ENCODE peak calls at places on chromosome 11, in eight cellular contexts. One of them, this sample, is unnamed.
A peak's percentile ranks its signal among the peaks of the same experiment; 100 is the strongest.

GRCh38 chr11:81804858-81805257 is 928.8 kb downstream of the FAM181B start:
- DNase-seq in fibroblast of lung: no peak
- DNase-seq in ovary: no peak
- DNase-seq in astrocyte: no peak
- DNase-seq in right atrium auricular region: no peak
- DNase-seq in CD4-positive, alpha-beta T cell: no peak
- DNase-seq in Peyer's patch: no peak
- DNase-seq in IMR-90: no peak
- DNase-seq in this sample: no peak

GRCh38 chr11:124538019-124538418 is 5.4 kb downstream of the OR8B12 start:
- DNase-seq in fibroblast of lung: peak; percentile 82
- DNase-seq in ovary: no peak
- DNase-seq in astrocyte: peak; percentile 79
- DNase-seq in right atrium auricular region: no peak
- DNase-seq in CD4-positive, alpha-beta T cell: no peak
- DNase-seq in Peyer's patch: no peak
- DNase-seq in IMR-90: peak; percentile 58
- DNase-seq in this sample: no peak

GRCh38 chr11:31804439-31805036 is 6.6 kb downstream of the PAX6 start:
- DNase-seq in fibroblast of lung: peak; percentile 53
- DNase-seq in ovary: no peak
- DNase-seq in astrocyte: peak; percentile 45
- DNase-seq in right atrium auricular region: peak; percentile 54
- DNase-seq in CD4-positive, alpha-beta T cell: no peak
- DNase-seq in Peyer's patch: peak; percentile 36
- DNase-seq in IMR-90: no peak
- DNase-seq in this sample: no peak

GRCh38 chr11:30333405-30333804 is 10.5 kb downstream of the ARL14EP start:
- DNase-seq in fibroblast of lung: no peak
- DNase-seq in ovary: no peak
- DNase-seq in astrocyte: no peak
- DNase-seq in right atrium auricular region: no peak
- DNase-seq in CD4-positive, alpha-beta T cell: no peak
- DNase-seq in Peyer's patch: no peak
- DNase-seq in IMR-90: no peak
- DNase-seq in this sample: no peak

GRCh38 chr11:113896156-113896879 is 8.3 kb upstream of the HTR3B start:
- DNase-seq in fibroblast of lung: peak; percentile 6
- DNase-seq in ovary: peak; percentile 41
- DNase-seq in astrocyte: no peak
- DNase-seq in right atrium auricular region: peak; percentile 66
- DNase-seq in CD4-positive, alpha-beta T cell: peak; percentile 5
- DNase-seq in Peyer's patch: no peak
- DNase-seq in IMR-90: peak; percentile 22
- DNase-seq in this sample: peak; percentile 31

GRCh38 chr11:111330234-111330893 is 32.0 kb downstream of the POU2AF3 start:
- DNase-seq in fibroblast of lung: no peak
- DNase-seq in ovary: no peak
- DNase-seq in astrocyte: no peak
- DNase-seq in right atrium auricular region: no peak
- DNase-seq in CD4-positive, alpha-beta T cell: no peak
- DNase-seq in Peyer's patch: peak; percentile 58
- DNase-seq in IMR-90: no peak
- DNase-seq in this sample: no peak

GRCh38 chr11:5600374-5600851 is 4.0 kb downstream of the TRIM6 start:
- DNase-seq in fibroblast of lung: peak; percentile 86
- DNase-seq in ovary: peak; percentile 58
- DNase-seq in astrocyte: peak; percentile 79
- DNase-seq in right atrium auricular region: peak; percentile 79
- DNase-seq in CD4-positive, alpha-beta T cell: peak; percentile 45
- DNase-seq in Peyer's patch: peak; percentile 56
- DNase-seq in IMR-90: peak; percentile 90
- DNase-seq in this sample: peak; percentile 78

GRCh38 chr11:1879941-1880720 is 11.6 kb downstream of the PRR33 start:
- DNase-seq in fibroblast of lung: peak; percentile 34
- DNase-seq in ovary: peak; percentile 53
- DNase-seq in astrocyte: peak; percentile 13
- DNase-seq in right atrium auricular region: peak; percentile 86
- DNase-seq in CD4-positive, alpha-beta T cell: no peak
- DNase-seq in Peyer's patch: no peak
- DNase-seq in IMR-90: no peak
- DNase-seq in this sample: peak; percentile 73

GRCh38 chr11:96290631-96291030 is 52.4 kb downstream of the MAML2 start:
- DNase-seq in fibroblast of lung: no peak
- DNase-seq in ovary: no peak
- DNase-seq in astrocyte: no peak
- DNase-seq in right atrium auricular region: no peak
- DNase-seq in CD4-positive, alpha-beta T cell: no peak
- DNase-seq in Peyer's patch: no peak
- DNase-seq in IMR-90: no peak
- DNase-seq in this sample: no peak

GRCh38 chr11:118115048-118115447 is 28.3 kb upstream of the SMIM35 start:
- DNase-seq in fibroblast of lung: no peak
- DNase-seq in ovary: no peak
- DNase-seq in astrocyte: no peak
- DNase-seq in right atrium auricular region: no peak
- DNase-seq in CD4-positive, alpha-beta T cell: no peak
- DNase-seq in Peyer's patch: no peak
- DNase-seq in IMR-90: no peak
- DNase-seq in this sample: no peak

GRCh38 chr11:18594999-18595749 is 4.4 kb upstream of the MISFA start:
- DNase-seq in fibroblast of lung: no peak
- DNase-seq in ovary: no peak
- DNase-seq in astrocyte: no peak
- DNase-seq in right atrium auricular region: no peak
- DNase-seq in CD4-positive, alpha-beta T cell: no peak
- DNase-seq in Peyer's patch: no peak
- DNase-seq in IMR-90: peak; percentile 88
- DNase-seq in this sample: peak; percentile 19

GRCh38 chr11:118912742-118913410 is 12.8 kb downstream of the BCL9L start:
- DNase-seq in fibroblast of lung: peak; percentile 31
- DNase-seq in ovary: peak; percentile 56
- DNase-seq in astrocyte: no peak
- DNase-seq in right atrium auricular region: no peak
- DNase-seq in CD4-positive, alpha-beta T cell: no peak
- DNase-seq in Peyer's patch: no peak
- DNase-seq in IMR-90: peak; percentile 24
- DNase-seq in this sample: peak; percentile 62

GRCh38 chr11:96242971-96243647 is 99.9 kb downstream of the MAML2 start:
- DNase-seq in fibroblast of lung: peak; percentile 99
- DNase-seq in ovary: peak; percentile 92
- DNase-seq in astrocyte: peak; percentile 98
- DNase-seq in right atrium auricular region: peak; percentile 98
- DNase-seq in CD4-positive, alpha-beta T cell: peak; percentile 55
- DNase-seq in Peyer's patch: peak; percentile 89
- DNase-seq in IMR-90: peak; percentile 98
- DNase-seq in this sample: peak; percentile 98

GRCh38 chr11:74311352-74311926 is at the start of gene P4HA3:
- DNase-seq in fibroblast of lung: peak; percentile 51
- DNase-seq in ovary: peak; percentile 73
- DNase-seq in astrocyte: no peak
- DNase-seq in right atrium auricular region: no peak
- DNase-seq in CD4-positive, alpha-beta T cell: peak; percentile 14
- DNase-seq in Peyer's patch: peak; percentile 86
- DNase-seq in IMR-90: peak; percentile 28
- DNase-seq in this sample: peak; percentile 62

GRCh38 chr11:78876686-78877085 is 302.0 kb upstream of the NARS2 start:
- DNase-seq in fibroblast of lung: no peak
- DNase-seq in ovary: no peak
- DNase-seq in astrocyte: no peak
- DNase-seq in right atrium auricular region: no peak
- DNase-seq in CD4-positive, alpha-beta T cell: no peak
- DNase-seq in Peyer's patch: no peak
- DNase-seq in IMR-90: no peak
- DNase-seq in this sample: no peak

GRCh38 chr11:84437129-84438123 is 1151.3 kb upstream of the CCDC90B start:
- DNase-seq in fibroblast of lung: peak; percentile 10
- DNase-seq in ovary: peak; percentile 11
- DNase-seq in astrocyte: no peak
- DNase-seq in right atrium auricular region: no peak
- DNase-seq in CD4-positive, alpha-beta T cell: no peak
- DNase-seq in Peyer's patch: no peak
- DNase-seq in IMR-90: no peak
- DNase-seq in this sample: peak; percentile 65
- TF ChIP-seq CTCF in fibroblast of lung: no peak
- TF ChIP-seq CTCF in ovary: no peak
- TF ChIP-seq CTCF in astrocyte: no peak
- TF ChIP-seq CTCF in right atrium auricular region: no peak
- TF ChIP-seq CTCF in CD4-positive, alpha-beta T cell: no peak
- TF ChIP-seq CTCF in Peyer's patch: no peak
- TF ChIP-seq CTCF in IMR-90: no peak
- TF ChIP-seq CTCF in this sample: no peak

GRCh38 chr11:82855616-82856015 is 44.6 kb downstream of the PRCP start:
- DNase-seq in fibroblast of lung: peak; percentile 30
- DNase-seq in ovary: no peak
- DNase-seq in astrocyte: peak; percentile 16
- DNase-seq in right atrium auricular region: no peak
- DNase-seq in CD4-positive, alpha-beta T cell: no peak
- DNase-seq in Peyer's patch: no peak
- DNase-seq in IMR-90: no peak
- DNase-seq in this sample: no peak

GRCh38 chr11:82857145-82857544 is 43.1 kb downstream of the PRCP start:
- DNase-seq in fibroblast of lung: no peak
- DNase-seq in ovary: no peak
- DNase-seq in astrocyte: no peak
- DNase-seq in right atrium auricular region: no peak
- DNase-seq in CD4-positive, alpha-beta T cell: no peak
- DNase-seq in Peyer's patch: no peak
- DNase-seq in IMR-90: no peak
- DNase-seq in this sample: no peak

GRCh38 chr11:82858133-82858532 is 42.1 kb downstream of the PRCP start:
- DNase-seq in fibroblast of lung: no peak
- DNase-seq in ovary: no peak
- DNase-seq in astrocyte: no peak
- DNase-seq in right atrium auricular region: no peak
- DNase-seq in CD4-positive, alpha-beta T cell: no peak
- DNase-seq in Peyer's patch: no peak
- DNase-seq in IMR-90: no peak
- DNase-seq in this sample: no peak

GRCh38 chr11:82859746-82860145 is 40.5 kb downstream of the PRCP start:
- DNase-seq in fibroblast of lung: no peak
- DNase-seq in ovary: no peak
- DNase-seq in astrocyte: no peak
- DNase-seq in right atrium auricular region: no peak
- DNase-seq in CD4-positive, alpha-beta T cell: no peak
- DNase-seq in Peyer's patch: no peak
- DNase-seq in IMR-90: no peak
- DNase-seq in this sample: no peak

DNA sequence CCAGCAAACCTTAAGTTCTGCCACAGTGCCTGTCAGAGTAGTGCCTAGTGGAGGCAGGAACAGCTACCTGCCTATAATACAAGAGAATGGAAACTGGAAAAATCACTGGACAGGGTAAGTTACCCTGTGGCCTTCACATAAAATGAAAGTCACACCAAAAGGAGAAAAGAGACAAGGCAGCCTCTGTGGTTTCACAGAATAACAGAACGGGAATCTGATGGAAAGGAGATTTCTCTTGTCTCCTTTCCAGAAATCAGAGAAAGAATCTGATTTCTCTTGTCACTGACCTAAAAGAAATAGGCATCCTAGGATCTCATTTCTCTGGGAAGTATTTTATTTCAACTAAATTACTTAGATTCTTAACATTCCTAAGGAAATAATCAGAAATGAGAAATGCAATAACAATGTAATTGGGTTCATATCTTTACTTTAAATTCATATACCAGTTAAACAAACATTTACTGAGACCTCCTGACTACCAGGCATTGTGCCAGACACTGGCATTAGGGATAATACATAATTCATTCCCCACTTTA is 41.6 kb downstream of the PRCP start:
- DNase-seq in fibroblast of lung: peak; percentile 78
- DNase-seq in ovary: no peak
- DNase-seq in astrocyte: peak; percentile 70
- DNase-seq in right atrium auricular region: no peak
- DNase-seq in CD4-positive, alpha-beta T cell: no peak
- DNase-seq in Peyer's patch: no peak
- DNase-seq in IMR-90: peak; percentile 71
- DNase-seq in this sample: no peak
- H3K27ac ChIP-seq in fibroblast of lung: peak overlapping the region; percentile 75
- H3K27ac ChIP-seq in ovary: no peak overlapping the region
- H3K27ac ChIP-seq in astrocyte: peak overlapping the region; percentile 72
- H3K27ac ChIP-seq in right atrium auricular region: no peak overlapping the region
- H3K27ac ChIP-seq in CD4-positive, alpha-beta T cell: no peak overlapping the region
- H3K27ac ChIP-seq in Peyer's patch: no peak overlapping the region
- H3K27ac ChIP-seq in IMR-90: peak overlapping the region; percentile 84
- H3K27ac ChIP-seq in this sample: peak overlapping the region; percentile 4

GRCh38 chr11:122711831-122712378 is 56.4 kb downstream of the UBASH3B start:
- DNase-seq in fibroblast of lung: peak; percentile 48
- DNase-seq in ovary: no peak
- DNase-seq in astrocyte: peak; percentile 25
- DNase-seq in right atrium auricular region: no peak
- DNase-seq in CD4-positive, alpha-beta T cell: no peak
- DNase-seq in Peyer's patch: no peak
- DNase-seq in IMR-90: no peak
- DNase-seq in this sample: peak; percentile 28
- TF ChIP-seq CTCF in fibroblast of lung: no peak
- TF ChIP-seq CTCF in ovary: no peak
- TF ChIP-seq CTCF in astrocyte: no peak
- TF ChIP-seq CTCF in right atrium auricular region: no peak
- TF ChIP-seq CTCF in CD4-positive, alpha-beta T cell: no peak
- TF ChIP-seq CTCF in Peyer's patch: no peak
- TF ChIP-seq CTCF in IMR-90: peak; percentile 5
- TF ChIP-seq CTCF in this sample: no peak

GRCh38 chr11:22340803-22341581 is 2.8 kb downstream of the SLC17A6 start:
- DNase-seq in fibroblast of lung: no peak
- DNase-seq in ovary: no peak
- DNase-seq in astrocyte: no peak
- DNase-seq in right atrium auricular region: no peak
- DNase-seq in CD4-positive, alpha-beta T cell: no peak
- DNase-seq in Peyer's patch: no peak
- DNase-seq in IMR-90: no peak
- DNase-seq in this sample: no peak

GRCh38 chr11:22337571-22338464 is at the start of gene SLC17A6:
- DNase-seq in fibroblast of lung: peak; percentile 40
- DNase-seq in ovary: no peak
- DNase-seq in astrocyte: peak; percentile 16
- DNase-seq in right atrium auricular region: no peak
- DNase-seq in CD4-positive, alpha-beta T cell: no peak
- DNase-seq in Peyer's patch: no peak
- DNase-seq in IMR-90: peak; percentile 8
- DNase-seq in this sample: peak; percentile 12

GRCh38 chr11:22342599-22343138 is 4.5 kb downstream of the SLC17A6 start:
- DNase-seq in fibroblast of lung: no peak
- DNase-seq in ovary: no peak
- DNase-seq in astrocyte: no peak
- DNase-seq in right atrium auricular region: no peak
- DNase-seq in CD4-positive, alpha-beta T cell: no peak
- DNase-seq in Peyer's patch: no peak
- DNase-seq in IMR-90: no peak
- DNase-seq in this sample: no peak

GRCh38 chr11:22341582-22341919 is 3.4 kb downstream of the SLC17A6 start:
- DNase-seq in fibroblast of lung: no peak
- DNase-seq in ovary: no peak
- DNase-seq in astrocyte: no peak
- DNase-seq in right atrium auricular region: no peak
- DNase-seq in CD4-positive, alpha-beta T cell: no peak
- DNase-seq in Peyer's patch: no peak
- DNase-seq in IMR-90: no peak
- DNase-seq in this sample: no peak

DNA sequence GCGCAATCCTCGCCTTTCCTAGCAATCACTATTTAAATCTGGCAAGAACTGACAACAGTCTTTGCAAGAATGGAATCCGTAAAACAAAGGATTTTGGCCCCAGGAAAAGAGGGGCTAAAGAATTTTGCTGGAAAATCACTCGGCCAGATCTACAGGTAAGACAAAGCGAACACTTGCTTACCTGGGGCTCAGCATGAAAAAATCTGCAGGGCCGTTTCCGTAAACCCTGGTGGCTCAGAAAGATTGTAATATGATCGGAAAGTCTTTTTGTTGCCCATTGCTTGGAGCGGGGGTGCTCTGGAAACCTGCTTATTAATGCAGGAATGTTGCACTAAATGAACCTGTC is 257 bp downstream of the SLC17A6 start:
- DNase-seq in fibroblast of lung: no peak
- DNase-seq in ovary: no peak
- DNase-seq in astrocyte: no peak
- DNase-seq in right atrium auricular region: no peak
- DNase-seq in CD4-positive, alpha-beta T cell: no peak
- DNase-seq in Peyer's patch: no peak
- DNase-seq in IMR-90: no peak
- DNase-seq in this sample: no peak
- H3K27ac ChIP-seq in fibroblast of lung: no peak overlapping the region
- H3K27ac ChIP-seq in ovary: no peak overlapping the region
- H3K27ac ChIP-seq in astrocyte: no peak overlapping the region
- H3K27ac ChIP-seq in right atrium auricular region: no peak overlapping the region
- H3K27ac ChIP-seq in CD4-positive, alpha-beta T cell: no peak overlapping the region
- H3K27ac ChIP-seq in Peyer's patch: no peak overlapping the region
- H3K27ac ChIP-seq in IMR-90: no peak overlapping the region
- H3K27ac ChIP-seq in this sample: no peak overlapping the region